ENCODE peak calls at places on chromosomes 13 and 19, in eight cellular contexts. F is stomach, C is psoas muscle, J is Peyer's patch, A is GM04504, U is head of caudate nucleus, Y is ACHN, K is HL-60. R is an unnamed sample.

GRCh38 chr13:28710161-28710560 is 8.6 kb downstream of the SLC46A3 start:
- DNase-seq in F (no peak), C (no peak), J (peak; percentile 81), A (no peak), U (no peak), Y (no peak), K (no peak), R (no peak)

GRCh38 chr13:33717775-33718174 is 100.2 kb upstream of the RFC3 start:
- DNase-seq in F (no peak), C (no peak), J (no peak), A (no peak), U (no peak), Y (no peak), K (no peak), R (no peak)

GRCh38 chr13:98155475-98156111 is 12.7 kb downstream of the FARP1 start:
- DNase-seq in F (no peak), C (no peak), J (no peak), A (peak; percentile 44), U (no peak), Y (no peak), K (no peak), R (no peak)

GRCh38 chr13:33994826-33995502 is 177.0 kb downstream of the RFC3 start:
- DNase-seq in F (no peak), C (no peak), J (no peak), A (no peak), U (no peak), Y (no peak), K (no peak), R (no peak)

GRCh38 chr13:114067886-114068722 is 64.3 kb downstream of the RASA3 start:
- DNase-seq in F (no peak), C (no peak), J (peak; percentile 84), A (no peak), U (no peak), Y (no peak), K (no peak), R (no peak)

GRCh38 chr13:28671393-28671792 is 12.5 kb downstream of the POMP start:
- DNase-seq in F (no peak), C (no peak), J (no peak), A (no peak), U (no peak), Y (no peak), K (no peak), R (no peak)

GRCh38 chr13:93843082-93843481 is 616.5 kb downstream of the GPC6 start:
- DNase-seq in F (no peak), C (no peak), J (no peak), A (no peak), U (no peak), Y (no peak), K (no peak), R (no peak)

GRCh38 chr13:97058896-97059295 is 64.6 kb upstream of the OXGR1 start:
- DNase-seq in F (no peak), C (no peak), J (no peak), A (no peak), U (no peak), Y (no peak), K (no peak), R (no peak)

GRCh38 chr19:42531313-42531712 is 3.0 kb upstream of the CEACAM1 start:
- DNase-seq in F (no peak), C (no peak), J (no peak), A (no peak), U (no peak), Y (no peak), K (no peak), R (no peak)

GRCh38 chr19:6503407-6504201 is 1.5 kb upstream of the TUBB4A start:
- DNase-seq in F (no peak), C (no peak), J (no peak), A (no peak), U (no peak), Y (no peak), K (no peak), R (no peak)

GRCh38 chr13:40668335-40668734 is 1.9 kb upstream of the FOXO1 start:
- DNase-seq in F (no peak), C (peak; percentile 48), J (peak; percentile 75), A (no peak), U (peak; percentile 47), Y (no peak), K (no peak), R (peak; percentile 62)

GRCh38 chr13:97141564-97142005 is 80.5 kb upstream of the MBNL2 start:
- DNase-seq in F (peak; percentile 56), C (no peak), J (peak; percentile 87), A (peak; percentile 55), U (peak; percentile 45), Y (peak; percentile 87), K (no peak), R (peak; percentile 28)

GRCh38 chr19:15265849-15266248 is 33.6 kb upstream of the EPHX3 start:
- DNase-seq in F (peak; percentile 93), C (peak; percentile 91), J (peak; percentile 68), A (peak; percentile 92), U (peak; percentile 91), Y (peak; percentile 76), K (no peak), R (no peak)

GRCh38 chr13:98801626-98802418 is 49.4 kb upstream of the SLC15A1 start:
- DNase-seq in F (no peak), C (no peak), J (no peak), A (no peak), U (no peak), Y (no peak), K (no peak), R (no peak)

GRCh38 chr19:10835754-10836477 is at the start of gene TMED1:
- DNase-seq in F (peak; percentile 94), C (peak; percentile 100), J (peak; percentile 100), A (peak; percentile 98), U (peak; percentile 98), Y (peak; percentile 99), K (peak; percentile 98), R (peak; percentile 95)

GRCh38 chr13:23020246-23020843 is 160.4 kb upstream of the SGCG start:
- DNase-seq in F (peak; percentile 41), C (no peak), J (peak; percentile 72), A (peak; percentile 25), U (peak; percentile 23), Y (peak; percentile 52), K (peak; percentile 7), R (peak; percentile 59)

R was measured in D341Med.